ENCODE peak calls at places on chromosomes 1 and 21, in seven cellular contexts. I is vagina, C is heart left ventricle, E is body of pancreas, F is neural progenitor cell, T is tibial artery, A is hepatocyte. J is an unnamed sample.

GRCh38 chr1:8560611-8561544 is 243.0 kb downstream of the SLC45A1 start:
- DNase-seq in I (no peak), C (peak; percentile 21), E (peak; percentile 42), F (peak; percentile 67), T (no peak), A (peak; percentile 65), J (no peak)

GRCh38 chr1:202692959-202693555 is 17.2 kb downstream of the SYT2 start:
- DNase-seq in I (no peak), C (peak; percentile 56), E (peak; percentile 67), F (peak; percentile 93), T (peak; percentile 62), A (peak; percentile 90), J (peak; percentile 60)

GRCh38 chr1:109895720-109896504 is 14.7 kb upstream of the CSF1 start:
- DNase-seq in I (no peak), C (peak; percentile 79), E (no peak), F (no peak), T (no peak), A (no peak), J (peak; percentile 62)

GRCh38 chr1:185249563-185249962 is 67.5 kb downstream of the IVNS1ABP start:
- DNase-seq in I (no peak), C (no peak), E (no peak), F (no peak), T (no peak), A (no peak), J (no peak)

GRCh38 chr1:110477041-110477440 is 26.1 kb downstream of the PROK1 start:
- DNase-seq in I (no peak), C (no peak), E (no peak), F (no peak), T (no peak), A (peak; percentile 70), J (no peak)

GRCh38 chr1:169041371-169041770 is 65.1 kb upstream of the ATP1B1 start:
- DNase-seq in I (no peak), C (no peak), E (no peak), F (no peak), T (no peak), A (no peak), J (no peak)

GRCh38 chr1:89826594-89826993 is 5.8 kb downstream of the LRRC8D start:
- DNase-seq in I (no peak), C (no peak), E (no peak), F (no peak), T (no peak), A (no peak), J (no peak)

GRCh38 chr1:114779722-114780121 is 763 bp downstream of the SIKE1 start:
- DNase-seq in I (no peak), C (no peak), E (no peak), F (no peak), T (no peak), A (no peak), J (no peak)

GRCh38 chr1:96843196-96843595 is 121.6 kb downstream of the PTBP2 start:
- DNase-seq in I (no peak), C (no peak), E (no peak), F (no peak), T (no peak), A (peak; percentile 8), J (no peak)

GRCh38 chr1:181356505-181357340 is 126.6 kb upstream of the CACNA1E start:
- DNase-seq in I (peak; percentile 74), C (no peak), E (no peak), F (no peak), T (no peak), A (no peak), J (no peak)

GRCh38 chr1:9538669-9539164 is 548 bp upstream of the SLC25A33 start:
- DNase-seq in I (no peak), C (peak; percentile 15), E (peak; percentile 24), F (peak; percentile 27), T (no peak), A (no peak), J (peak; percentile 58)

GRCh38 chr1:66682106-66682505 is 70.2 kb upstream of the DYNLT5 start:
- DNase-seq in I (no peak), C (no peak), E (no peak), F (no peak), T (no peak), A (no peak), J (no peak)

GRCh38 chr1:95207223-95207935 is 26.6 kb upstream of the RWDD3 start:
- DNase-seq in I (no peak), C (peak; percentile 14), E (peak; percentile 29), F (no peak), T (no peak), A (no peak), J (no peak)
- TF ChIP-seq CTCF in I (no peak), C (no peak), E (no peak), F (no peak), T (no peak), A (no peak), J (no peak)

DNA sequence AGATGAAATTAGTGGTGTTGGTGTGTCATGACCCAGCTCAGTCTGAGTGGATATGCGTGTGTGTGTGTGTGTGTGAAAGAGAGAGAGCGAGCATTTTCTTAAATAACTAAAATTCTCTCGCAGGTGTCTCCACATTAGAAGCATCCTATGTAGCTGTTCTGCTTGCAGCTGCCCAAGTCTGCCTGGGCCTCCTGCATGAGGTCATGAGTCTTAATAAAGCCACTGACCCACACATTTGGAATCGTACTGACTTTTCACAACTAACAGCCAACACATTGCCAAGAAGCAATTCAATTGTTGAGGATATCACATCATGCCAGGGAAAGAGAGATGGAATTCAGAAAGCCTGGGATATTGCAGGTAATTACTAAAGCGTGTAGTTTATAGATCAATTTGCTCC is 238.2 kb upstream of the AJAP1 start:
- DNase-seq in I (no peak), C (peak; percentile 33), E (no peak), F (no peak), T (no peak), A (no peak), J (no peak)
- H3K9me3 ChIP-seq in I (no peaks in the 10 kb centered on the region), C (no peaks in the 10 kb centered on the region), E (no peaks in the 10 kb centered on the region), F (peaks cover 6% of the 10 kb centered on the region), T (no peaks in the 10 kb centered on the region), A (no peaks in the 10 kb centered on the region), J (no peaks in the 10 kb centered on the region)

DNA sequence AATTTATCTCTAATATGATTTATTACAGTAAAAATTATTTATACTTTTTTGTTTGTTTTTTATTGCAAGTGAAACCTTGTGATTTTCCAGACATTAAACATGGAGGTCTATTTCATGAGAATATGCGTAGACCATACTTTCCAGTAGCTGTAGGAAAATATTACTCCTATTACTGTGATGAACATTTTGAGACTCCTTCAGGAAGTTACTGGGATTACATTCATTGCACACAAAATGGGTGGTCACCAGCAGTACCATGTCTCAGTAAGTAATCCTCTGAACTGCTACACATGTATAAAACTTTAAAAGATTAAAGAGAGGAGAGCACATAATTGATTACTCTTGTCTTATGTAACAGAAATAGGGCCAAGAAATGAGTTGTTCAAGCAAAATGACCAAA is 4.5 kb downstream of the CFHR3 start:
- DNase-seq in I (no peak), C (no peak), E (no peak), F (no peak), T (no peak), A (no peak), J (no peak)
- TF ChIP-seq CTCF in I (no peak), C (no peak), E (no peak), F (no peak), T (no peak), A (no peak), J (no peak)

GRCh38 chr1:116334015-116334547 is 39.0 kb upstream of the ATP1A1 start:
- DNase-seq in I (no peak), C (no peak), E (peak; percentile 30), F (no peak), T (no peak), A (no peak), J (peak; percentile 56)
- H3K9me3 ChIP-seq in I (no peaks in the 10 kb centered on the region), C (no peaks in the 10 kb centered on the region), E (no peaks in the 10 kb centered on the region), F (no peaks in the 10 kb centered on the region), T (no peaks in the 10 kb centered on the region), A (no peaks in the 10 kb centered on the region), J (no peaks in the 10 kb centered on the region)

DNA sequence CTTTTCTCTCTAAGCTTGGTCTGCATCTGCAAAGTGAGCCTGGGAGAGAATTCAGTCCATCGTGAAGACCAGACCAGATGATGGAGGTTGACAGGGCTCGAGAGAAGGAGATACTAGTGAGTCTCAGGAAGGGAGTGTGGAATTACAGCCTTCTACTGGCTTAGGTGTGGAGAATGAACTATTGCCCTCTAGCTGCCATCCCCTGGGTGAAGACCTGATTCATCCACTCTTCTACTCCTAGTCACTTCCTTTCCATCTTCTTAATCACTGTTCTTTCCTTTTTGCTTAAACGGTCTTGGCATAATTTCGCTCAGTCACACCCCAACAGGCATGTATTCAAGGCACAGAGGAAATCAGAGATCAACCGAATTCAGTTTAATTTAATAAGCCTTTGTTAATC is 34.0 kb upstream of the HSD17B7 start:
- DNase-seq in I (no peak), C (no peak), E (no peak), F (no peak), T (no peak), A (no peak), J (no peak)
- TF ChIP-seq CTCF in I (no peak), C (no peak), E (no peak), F (no peak), T (no peak), A (no peak), J (no peak)

GRCh38 chr1:82318265-82318664 is 517.5 kb downstream of the ADGRL2 start:
- DNase-seq in I (no peak), C (no peak), E (no peak), F (no peak), T (no peak), A (no peak), J (no peak)
- H3K9me3 ChIP-seq in I (no peaks in the 10 kb centered on the region), C (no peaks in the 10 kb centered on the region), E (no peaks in the 10 kb centered on the region), F (no peaks in the 10 kb centered on the region), T (no peaks in the 10 kb centered on the region), A (no peaks in the 10 kb centered on the region), J (no peaks in the 10 kb centered on the region)

GRCh38 chr1:234069760-234070159 is 165.3 kb downstream of the SLC35F3 start:
- DNase-seq in I (no peak), C (no peak), E (no peak), F (no peak), T (no peak), A (no peak), J (no peak)
- TF ChIP-seq CTCF in I (no peak), C (no peak), E (no peak), F (peak; percentile 30), T (no peak), A (peak; percentile 27), J (no peak)

GRCh38 chr21:46077674-46078101 is 20.2 kb upstream of the COL6A2 start:
- DNase-seq in I (peak; percentile 83), C (no peak), E (peak; percentile 3), F (no peak), T (peak; percentile 60), A (no peak), J (peak; percentile 40)
- H3K9me3 ChIP-seq in I (no peaks in the 10 kb centered on the region), C (no peaks in the 10 kb centered on the region), E (no peaks in the 10 kb centered on the region), F (no peaks in the 10 kb centered on the region), T (no peaks in the 10 kb centered on the region), A (no peaks in the 10 kb centered on the region), J (no peaks in the 10 kb centered on the region)

J was measured in lower lobe of right lung.